ENCODE peak calls at places on chromosomes 7 and 10, in four cellular contexts. One of them, this sample, is unnamed. For H3K4me1 and H3K9me3, the result is how much of the 10 kb centered on the place peaks cover.

GRCh38 chr10:26839966-26840627 is 20.7 kb downstream of the ABI1 start:
- DNase-seq in kidney: no peak
- DNase-seq in stomach: no peak
- DNase-seq in HCT116: no peak
- DNase-seq in this sample: no peak

GRCh38 chr10:117503170-117503885 is 39.2 kb upstream of the EMX2 start:
- DNase-seq in kidney: no peak
- DNase-seq in stomach: no peak
- DNase-seq in HCT116: no peak
- DNase-seq in this sample: no peak

GRCh38 chr7:45088821-45089313 is at the start of gene NACAD:
- DNase-seq in kidney: no peak
- DNase-seq in stomach: peak
- DNase-seq in HCT116: no peak
- DNase-seq in this sample: no peak

GRCh38 chr10:99548041-99548530 is 15.3 kb downstream of the NKX2-3 start:
- DNase-seq in kidney: no peak
- DNase-seq in stomach: no peak
- DNase-seq in HCT116: peak
- DNase-seq in this sample: no peak

GRCh38 chr10:103799341-103799740 is 56.0 kb downstream of the SH3PXD2A start:
- DNase-seq in kidney: no peak
- DNase-seq in stomach: no peak
- DNase-seq in HCT116: no peak
- DNase-seq in this sample: no peak

GRCh38 chr7:47988496-47989386 is 9.3 kb upstream of the HUS1 start:
- DNase-seq in kidney: no peak
- DNase-seq in stomach: no peak
- DNase-seq in HCT116: no peak
- DNase-seq in this sample: no peak

GRCh38 chr7:151954866-151955820 is 1.1 kb upstream of the GALNTL5 start:
- DNase-seq in kidney: peak
- DNase-seq in stomach: no peak
- DNase-seq in HCT116: no peak
- DNase-seq in this sample: no peak

GRCh38 chr7:107643407-107643806 is 17.2 kb upstream of the SLC26A4 start:
- DNase-seq in kidney: no peak
- DNase-seq in stomach: no peak
- DNase-seq in HCT116: peak
- DNase-seq in this sample: no peak

GRCh38 chr10:49441488-49442476 is 45.9 kb upstream of the DRGX start:
- DNase-seq in kidney: no peak
- DNase-seq in stomach: no peak
- DNase-seq in HCT116: no peak
- DNase-seq in this sample: no peak

GRCh38 chr10:30111340-30111980 is 52.1 kb upstream of the JCAD start:
- DNase-seq in kidney: no peak
- DNase-seq in stomach: no peak
- DNase-seq in HCT116: no peak
- DNase-seq in this sample: no peak

GRCh38 chr7:128947854-128948253 is 10.1 kb downstream of the IRF5 start:
- DNase-seq in kidney: no peak
- DNase-seq in stomach: no peak
- DNase-seq in HCT116: no peak
- DNase-seq in this sample: no peak

GRCh38 chr7:157150825-157151412 is 12.2 kb downstream of the UBE3C start:
- DNase-seq in kidney: no peak
- DNase-seq in stomach: no peak
- DNase-seq in HCT116: no peak
- DNase-seq in this sample: peak

GRCh38 chr7:2635810-2636701 is 4.3 kb downstream of the TTYH3 start:
- DNase-seq in kidney: peak
- DNase-seq in stomach: no peak
- DNase-seq in HCT116: no peak
- DNase-seq in this sample: no peak

GRCh38 chr10:77357611-77358010 is 280.0 kb downstream of the KCNMA1 start:
- DNase-seq in kidney: no peak
- DNase-seq in stomach: no peak
- DNase-seq in HCT116: no peak
- DNase-seq in this sample: no peak

GRCh38 chr7:460374-461117 is 59.1 kb downstream of the PDGFA start:
- DNase-seq in kidney: peak
- DNase-seq in stomach: no peak
- DNase-seq in HCT116: no peak
- DNase-seq in this sample: no peak

GRCh38 chr7:82319674-82320118 is 123.9 kb downstream of the CACNA2D1 start:
- DNase-seq in kidney: peak
- DNase-seq in stomach: peak
- DNase-seq in HCT116: no peak
- DNase-seq in this sample: no peak

GRCh38 chr10:117551322-117552155 is 9.0 kb downstream of the EMX2 start:
- DNase-seq in kidney: no peak
- DNase-seq in stomach: no peak
- DNase-seq in HCT116: no peak
- DNase-seq in this sample: no peak

GRCh38 chr7:8125680-8126444 is 136.1 kb downstream of the ICA1 start:
- DNase-seq in kidney: peak
- DNase-seq in stomach: peak
- DNase-seq in HCT116: no peak
- DNase-seq in this sample: no peak

GRCh38 chr10:93600861-93601773 is at the start of gene RBP4:
- DNase-seq in kidney: peak
- DNase-seq in stomach: no peak
- DNase-seq in HCT116: no peak
- DNase-seq in this sample: no peak

GRCh38 chr10:77301305-77301730 is 336.3 kb downstream of the KCNMA1 start:
- DNase-seq in kidney: no peak
- DNase-seq in stomach: no peak
- DNase-seq in HCT116: no peak
- DNase-seq in this sample: no peak

GRCh38 chr10:7093368-7093767 is 317.5 kb downstream of the SFMBT2 start:
- DNase-seq in kidney: no peak
- DNase-seq in stomach: no peak
- DNase-seq in HCT116: no peak
- DNase-seq in this sample: no peak

GRCh38 chr10:7085913-7086589 is 324.8 kb downstream of the SFMBT2 start:
- DNase-seq in kidney: no peak
- DNase-seq in stomach: no peak
- DNase-seq in HCT116: no peak
- DNase-seq in this sample: no peak

GRCh38 chr10:7092603-7093002 is 318.2 kb downstream of the SFMBT2 start:
- DNase-seq in kidney: no peak
- DNase-seq in stomach: no peak
- DNase-seq in HCT116: no peak
- DNase-seq in this sample: no peak

GRCh38 chr10:7094781-7095180 is 316.1 kb downstream of the SFMBT2 start:
- DNase-seq in kidney: no peak
- DNase-seq in stomach: no peak
- DNase-seq in HCT116: no peak
- DNase-seq in this sample: no peak

GRCh38 chr10:7090529-7090928 is 320.3 kb downstream of the SFMBT2 start:
- DNase-seq in kidney: no peak
- DNase-seq in stomach: no peak
- DNase-seq in HCT116: no peak
- DNase-seq in this sample: no peak
- H3K27ac ChIP-seq in kidney: no peak
- H3K27ac ChIP-seq in stomach: peak
- H3K27ac ChIP-seq in HCT116: no peak
- H3K27ac ChIP-seq in this sample: no peak

GRCh38 chr7:135672560-135673359 is 10.4 kb downstream of the STMP1 start:
- DNase-seq in kidney: no peak
- DNase-seq in stomach: no peak
- DNase-seq in HCT116: peak
- DNase-seq in this sample: no peak

GRCh38 chr7:135670179-135670578 is 7.9 kb downstream of the STMP1 start:
- DNase-seq in kidney: no peak
- DNase-seq in stomach: no peak
- DNase-seq in HCT116: no peak
- DNase-seq in this sample: no peak

GRCh38 chr7:135669774-135670173 is 7.5 kb downstream of the STMP1 start:
- DNase-seq in kidney: no peak
- DNase-seq in stomach: no peak
- DNase-seq in HCT116: no peak
- DNase-seq in this sample: no peak

GRCh38 chr7:135678612-135679575 is 16.6 kb downstream of the STMP1 start:
- DNase-seq in kidney: no peak
- DNase-seq in stomach: peak
- DNase-seq in HCT116: no peak
- DNase-seq in this sample: no peak

DNA sequence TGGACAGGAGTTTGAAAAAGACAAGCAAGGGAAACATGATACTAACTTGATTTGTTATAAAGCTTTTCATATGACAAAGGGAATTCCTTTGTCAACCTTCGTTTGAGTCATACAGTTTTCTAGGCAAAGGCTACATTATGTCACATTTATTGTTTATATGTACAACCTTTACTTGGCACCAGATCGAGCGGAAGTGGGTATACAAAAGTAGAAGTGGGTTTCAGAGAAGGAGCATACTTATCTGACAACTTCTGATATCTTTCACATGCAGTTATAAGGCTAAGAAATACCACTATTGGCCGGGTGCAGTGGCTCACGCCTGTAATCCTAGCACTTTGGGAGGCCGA is 11.0 kb downstream of the STMP1 start:
- DNase-seq in kidney: no peak
- DNase-seq in stomach: no peak
- DNase-seq in HCT116: no peak
- DNase-seq in this sample: no peak
- H3K4me1 ChIP-seq in kidney: under half
- H3K4me1 ChIP-seq in stomach: under half
- H3K4me1 ChIP-seq in HCT116: under half
- H3K4me1 ChIP-seq in this sample: under half

DNA sequence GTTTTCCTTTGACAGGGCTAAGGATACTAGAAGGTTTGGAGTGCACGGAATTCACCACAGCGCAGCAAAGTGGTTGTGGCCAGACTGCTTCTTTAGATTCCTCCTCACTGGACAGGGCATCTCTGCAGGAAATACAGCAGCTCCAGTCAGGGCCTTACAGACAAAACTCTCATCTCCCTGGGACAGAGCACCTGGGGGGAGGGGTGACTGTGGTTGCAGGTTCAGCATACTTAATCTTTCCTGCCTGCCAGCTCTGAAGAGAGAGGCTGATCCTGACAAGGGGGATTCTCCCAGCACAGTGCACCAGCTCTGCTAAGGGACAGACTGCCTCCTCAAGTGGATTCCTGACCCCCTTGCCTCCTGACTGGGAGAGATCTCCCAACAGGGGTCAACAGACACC is 1257.9 kb downstream of the NXPH1 start:
- DNase-seq in kidney: no peak
- DNase-seq in stomach: no peak
- DNase-seq in HCT116: no peak
- DNase-seq in this sample: no peak
- H3K9me3 ChIP-seq in kidney: under half
- H3K9me3 ChIP-seq in stomach: under half
- H3K9me3 ChIP-seq in HCT116: under half
- H3K9me3 ChIP-seq in this sample: under half

GRCh38 chr7:55048221-55048859 is 29.5 kb downstream of the EGFR start:
- DNase-seq in kidney: no peak
- DNase-seq in stomach: peak
- DNase-seq in HCT116: no peak
- DNase-seq in this sample: no peak

GRCh38 chr7:55044791-55045190 is 26.0 kb downstream of the EGFR start:
- DNase-seq in kidney: no peak
- DNase-seq in stomach: no peak
- DNase-seq in HCT116: no peak
- DNase-seq in this sample: no peak

GRCh38 chr7:55046582-55047347 is 27.9 kb downstream of the EGFR start:
- DNase-seq in kidney: no peak
- DNase-seq in stomach: no peak
- DNase-seq in HCT116: no peak
- DNase-seq in this sample: no peak

GRCh38 chr7:55043691-55044090 is 24.9 kb downstream of the EGFR start:
- DNase-seq in kidney: no peak
- DNase-seq in stomach: no peak
- DNase-seq in HCT116: no peak
- DNase-seq in this sample: no peak

DNA sequence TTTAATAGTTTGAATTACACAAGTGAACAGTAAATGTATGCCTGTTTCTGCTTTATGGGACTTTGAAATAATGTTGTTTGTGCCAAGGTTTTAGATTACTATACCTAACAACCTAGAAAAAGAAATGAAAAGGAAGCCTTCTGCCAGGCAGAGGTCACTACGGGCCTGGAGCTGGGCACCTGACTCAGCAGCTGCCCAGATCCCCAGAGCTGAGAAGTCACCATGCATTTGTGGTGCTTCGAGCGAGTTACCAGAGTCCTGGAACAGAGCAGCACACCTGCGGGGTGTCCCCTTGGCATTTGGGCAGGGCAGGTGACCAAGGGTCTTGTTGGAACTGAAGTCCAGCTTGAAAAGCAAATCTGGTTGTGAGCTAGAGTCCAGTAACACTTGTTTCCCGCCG is 25.5 kb downstream of the EGFR start:
- DNase-seq in kidney: no peak
- DNase-seq in stomach: no peak
- DNase-seq in HCT116: no peak
- DNase-seq in this sample: no peak
- H3K27ac ChIP-seq in kidney: peak
- H3K27ac ChIP-seq in stomach: peak
- H3K27ac ChIP-seq in HCT116: no peak
- H3K27ac ChIP-seq in this sample: no peak

GRCh38 chr7:76310102-76310957 is 7.9 kb downstream of the HSPB1 start:
- DNase-seq in kidney: no peak
- DNase-seq in stomach: no peak
- DNase-seq in HCT116: no peak
- DNase-seq in this sample: no peak
- H3K4me1 ChIP-seq in kidney: under half
- H3K4me1 ChIP-seq in stomach: under half
- H3K4me1 ChIP-seq in HCT116: under half
- H3K4me1 ChIP-seq in this sample: under half

GRCh38 chr10:28139138-28139537 is 140.3 kb upstream of the ODAD2 start:
- DNase-seq in kidney: no peak
- DNase-seq in stomach: no peak
- DNase-seq in HCT116: peak
- DNase-seq in this sample: no peak

GRCh38 chr10:28137907-28138880 is 139.3 kb upstream of the ODAD2 start:
- DNase-seq in kidney: no peak
- DNase-seq in stomach: no peak
- DNase-seq in HCT116: peak
- DNase-seq in this sample: no peak

GRCh38 chr10:28130267-28130666 is 131.4 kb upstream of the ODAD2 start:
- DNase-seq in kidney: no peak
- DNase-seq in stomach: no peak
- DNase-seq in HCT116: no peak
- DNase-seq in this sample: no peak

GRCh38 chr10:28135258-28135657 is 136.4 kb upstream of the ODAD2 start:
- DNase-seq in kidney: no peak
- DNase-seq in stomach: no peak
- DNase-seq in HCT116: no peak
- DNase-seq in this sample: no peak
- H3K9me3 ChIP-seq in kidney: under half
- H3K9me3 ChIP-seq in stomach: under half
- H3K9me3 ChIP-seq in HCT116: under half
- H3K9me3 ChIP-seq in this sample: under half

GRCh38 chr7:56175086-56175760 is 59.0 kb upstream of the NUPR2 start:
- DNase-seq in kidney: peak
- DNase-seq in stomach: peak
- DNase-seq in HCT116: no peak
- DNase-seq in this sample: no peak

GRCh38 chr7:56175784-56176183 is 59.6 kb upstream of the NUPR2 start:
- DNase-seq in kidney: no peak
- DNase-seq in stomach: no peak
- DNase-seq in HCT116: no peak
- DNase-seq in this sample: no peak

GRCh38 chr7:56181010-56181409 is 64.8 kb upstream of the NUPR2 start:
- DNase-seq in kidney: no peak
- DNase-seq in stomach: no peak
- DNase-seq in HCT116: no peak
- DNase-seq in this sample: no peak
- H3K27ac ChIP-seq in kidney: no peak
- H3K27ac ChIP-seq in stomach: no peak
- H3K27ac ChIP-seq in HCT116: no peak
- H3K27ac ChIP-seq in this sample: no peak